ENCODE peak calls at places on chromosomes 4 and X, in five cellular contexts. B, F, I, T and Q are unnamed samples.

GRCh38 chr4:174255790-174256189 is 27.7 kb downstream of the FBXO8 start:
- DNase-seq in B (no peak), F (no peak), I (no peak), T (no peak), Q (no peak)

GRCh38 chr4:41594439-41594838 is 56.5 kb downstream of the LIMCH1 start:
- DNase-seq in B (no peak), F (no peak), I (no peak), T (no peak), Q (no peak)

GRCh38 chr4:143375326-143376073 is 38.8 kb downstream of the GAB1 start:
- DNase-seq in B (peak; percentile 39), F (peak; percentile 39), I (peak; percentile 17), T (no peak), Q (peak; percentile 6)

GRCh38 chr4:141540643-141541042 is 95.7 kb upstream of the IL15 start:
- DNase-seq in B (no peak), F (no peak), I (no peak), T (no peak), Q (no peak)

GRCh38 chr4:38621004-38621684 is 42.9 kb upstream of the KLF3 start:
- DNase-seq in B (peak; percentile 43), F (no peak), I (peak; percentile 44), T (no peak), Q (peak; percentile 29)

GRCh38 chr4:93495346-93495745 is 333.2 kb upstream of the ATOH1 start:
- DNase-seq in B (no peak), F (no peak), I (no peak), T (no peak), Q (no peak)

GRCh38 chrX:39398215-39398972 is 597.1 kb downstream of the MID1IP1 start:
- DNase-seq in B (no peak), F (no peak), I (no peak), T (no peak), Q (no peak)

GRCh38 chr4:55089922-55090321 is 35.5 kb downstream of the KDR start:
- DNase-seq in B (no peak), F (no peak), I (no peak), T (no peak), Q (no peak)

GRCh38 chr4:184733654-184734524 is at the start of gene CENPU:
- DNase-seq in B (peak; percentile 100), F (peak; percentile 99), I (peak; percentile 97), T (peak; percentile 94), Q (peak; percentile 91)

GRCh38 chr4:58665649-58666048 is 1555.5 kb upstream of the IGFBP7 start:
- DNase-seq in B (no peak), F (no peak), I (no peak), T (no peak), Q (no peak)

GRCh38 chr4:88900432-88900831 is 156.6 kb downstream of the FAM13A start:
- DNase-seq in B (no peak), F (no peak), I (no peak), T (no peak), Q (no peak)

GRCh38 chr4:56129431-56129861 is 180.7 kb downstream of the CEP135 start:
- DNase-seq in B (no peak), F (no peak), I (peak; percentile 56), T (no peak), Q (peak; percentile 79)

GRCh38 chr4:126630171-126630570 is 1002.6 kb upstream of the INTU start:
- DNase-seq in B (no peak), F (no peak), I (no peak), T (no peak), Q (no peak)

GRCh38 chrX:56975611-56976010 is 19.7 kb downstream of the SPIN3 start:
- DNase-seq in B (no peak), F (no peak), I (no peak), T (no peak), Q (no peak)

GRCh38 chr4:131551306-131551705 is 1597.8 kb upstream of the PCDH10 start:
- DNase-seq in B (no peak), F (no peak), I (no peak), T (no peak), Q (no peak)

GRCh38 chr4:93842512-93843252 is 14.1 kb downstream of the ATOH1 start:
- DNase-seq in B (no peak), F (no peak), I (peak; percentile 20), T (no peak), Q (no peak)

GRCh38 chr4:82688091-82688815 is 110.3 kb downstream of the SCD5 start:
- DNase-seq in B (no peak), F (no peak), I (no peak), T (peak; percentile 7), Q (no peak)

GRCh38 chr4:110075083-110075738 is 123.2 kb downstream of the ELOVL6 start:
- DNase-seq in B (no peak), F (no peak), I (no peak), T (no peak), Q (no peak)

GRCh38 chr4:146255463-146255862 is 41.1 kb downstream of the REELD1 start:
- DNase-seq in B (no peak), F (no peak), I (no peak), T (no peak), Q (no peak)

GRCh38 chr4:1209821-1210220 is 37.4 kb upstream of the SPON2 start:
- DNase-seq in B (peak; percentile 44), F (peak; percentile 77), I (no peak), T (no peak), Q (no peak)

GRCh38 chr4:40990202-40990898 is 224.0 kb downstream of the APBB2 start:
- DNase-seq in B (no peak), F (no peak), I (peak; percentile 25), T (peak; percentile 53), Q (peak; percentile 73)

GRCh38 chr4:103915224-103915869 is 195.6 kb upstream of the TACR3 start:
- DNase-seq in B (peak; percentile 8), F (peak; percentile 6), I (peak; percentile 15), T (peak; percentile 16), Q (peak; percentile 19)

GRCh38 chrX:54230440-54231148 is 47.5 kb upstream of the FAM120C start:
- DNase-seq in B (no peak), F (no peak), I (no peak), T (no peak), Q (no peak)

GRCh38 chr4:122749704-122750454 is 17.4 kb downstream of the BBS12 start:
- DNase-seq in B (no peak), F (no peak), I (no peak), T (no peak), Q (no peak)

GRCh38 chr4:106746451-106746850 is 289.7 kb downstream of the DKK2 start:
- DNase-seq in B (no peak), F (no peak), I (no peak), T (no peak), Q (no peak)

GRCh38 chr4:11548529-11549176 is 120.0 kb upstream of the HS3ST1 start:
- DNase-seq in B (no peak), F (no peak), I (no peak), T (no peak), Q (peak; percentile 95)

GRCh38 chrX:123906557-123907316 is 46.9 kb downstream of the XIAP start:
- DNase-seq in B (no peak), F (no peak), I (no peak), T (no peak), Q (no peak)

DNA sequence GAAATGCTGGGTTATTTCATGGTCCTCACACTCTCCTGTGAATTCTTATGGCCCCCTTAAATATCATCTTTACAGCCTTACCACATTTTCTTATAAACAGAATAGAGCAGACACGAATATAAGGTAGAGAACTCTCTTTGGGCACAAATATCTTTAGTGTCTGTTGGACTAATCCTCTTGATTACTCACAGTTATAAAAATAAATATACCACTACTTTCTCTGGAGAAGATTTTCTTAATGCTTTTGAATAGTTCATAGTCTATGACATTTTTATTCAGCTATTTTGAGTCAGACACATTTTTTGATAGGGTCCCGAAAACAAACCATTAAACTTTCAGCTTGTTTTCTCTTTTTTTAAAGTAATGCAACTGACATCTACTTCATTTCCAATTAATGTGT is 84.2 kb upstream of the H2AZ1 start:
- DNase-seq in B (no peak), F (no peak), I (no peak), T (no peak), Q (no peak)
- TF ChIP-seq ZBTB33 in B (no peak), F (no peak), I (no peak), T (no peak), Q (no peak)

DNA sequence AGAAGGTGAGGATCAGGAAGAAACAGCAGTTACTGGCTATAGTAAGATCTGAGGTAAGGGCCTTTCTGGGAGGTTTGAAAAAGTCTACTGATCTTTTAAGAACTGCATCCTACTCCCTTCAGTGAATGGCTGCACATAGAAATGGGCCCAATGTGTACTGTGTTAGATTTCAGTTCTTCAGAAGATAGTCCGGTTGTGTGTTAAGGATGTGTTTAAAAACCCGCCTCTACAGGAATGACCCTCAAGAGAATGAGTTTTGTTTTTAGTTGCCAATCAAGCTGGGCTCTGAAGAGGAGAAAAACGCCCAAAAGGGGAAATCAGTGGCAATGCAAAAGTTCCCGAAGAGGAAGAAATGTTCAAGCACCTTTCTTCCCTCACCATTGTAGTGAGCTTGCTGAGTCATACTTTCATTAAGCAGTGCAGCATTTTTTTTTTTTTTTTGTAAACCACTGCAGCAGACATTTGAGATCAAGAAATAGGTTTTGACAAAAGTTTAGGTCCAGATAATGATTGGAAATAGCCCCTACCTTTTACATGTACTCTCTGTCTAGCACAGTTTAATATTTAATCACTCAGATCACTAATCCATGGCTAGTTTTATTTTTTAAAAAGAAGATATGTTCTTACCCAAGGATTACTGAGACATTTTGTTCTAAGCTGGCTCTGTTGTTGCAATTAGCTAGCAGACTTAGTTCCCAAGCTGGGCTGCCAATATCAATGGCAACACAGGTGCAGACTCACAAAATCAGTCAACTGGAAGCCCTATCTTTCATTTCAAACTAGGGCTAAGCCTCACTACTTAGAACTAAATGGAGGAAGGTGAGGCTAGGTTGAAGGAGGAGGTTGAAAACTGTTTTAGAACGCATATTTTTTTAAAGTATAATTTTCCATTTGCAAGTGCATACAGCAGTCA is 7.0 kb upstream of the TRPC5OS start:
- DNase-seq in B (no peak), F (no peak), I (no peak), T (peak; percentile 40), Q (no peak)
- TF ChIP-seq YY1 in B (no peak), F (no peak), I (no peak), T (no peak), Q (no peak)

GRCh38 chrX:131060147-131060546 is 2.0 kb downstream of the ARHGAP36 start:
- DNase-seq in B (no peak), F (no peak), I (no peak), T (no peak), Q (no peak)

GRCh38 chrX:131059231-131059630 is 1.1 kb downstream of the ARHGAP36 start:
- DNase-seq in B (no peak), F (no peak), I (no peak), T (no peak), Q (no peak)

GRCh38 chrX:131057706-131058105 is 440 bp upstream of the ARHGAP36 start:
- DNase-seq in B (no peak), F (no peak), I (no peak), T (no peak), Q (no peak)

GRCh38 chrX:131053076-131053475 is 5.1 kb upstream of the ARHGAP36 start:
- DNase-seq in B (no peak), F (no peak), I (no peak), T (no peak), Q (no peak)

GRCh38 chrX:131058136-131058868 is at the start of gene ARHGAP36:
- DNase-seq in B (peak; percentile 32), F (no peak), I (no peak), T (no peak), Q (no peak)
- TF ChIP-seq ZBTB33 in B (no peak), F (no peak), I (no peak), T (no peak), Q (no peak)

DNA sequence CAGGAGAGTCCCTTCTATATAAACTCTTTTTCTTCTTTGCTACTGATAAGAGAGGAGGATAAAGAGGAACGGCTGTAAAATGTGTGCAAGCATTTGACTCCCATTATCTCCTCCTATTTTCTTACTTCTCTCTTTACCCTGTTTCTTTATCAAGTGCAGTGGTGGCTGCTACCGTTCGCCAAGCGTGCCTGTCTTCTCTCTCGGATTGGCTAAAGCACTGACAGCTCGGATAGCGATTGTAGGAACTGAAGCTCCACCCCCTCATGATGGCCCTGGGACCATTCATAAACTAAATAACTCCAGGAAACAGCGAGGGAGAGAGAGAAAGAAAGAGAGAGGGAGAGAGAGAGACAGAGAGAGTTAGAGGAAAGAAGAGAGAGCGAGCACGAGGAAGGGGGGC is 340 bp upstream of the MAB21L2 start:
- DNase-seq in B (no peak), F (peak; percentile 70), I (no peak), T (no peak), Q (no peak)
- TF ChIP-seq YY1 in B (no peak), F (no peak), I (no peak), T (no peak), Q (no peak)